ENCODE peak calls at places on chromosomes 4 and X, in ten cellular contexts. One of them, this sample, is unnamed.

GRCh38 chrX:727738-728621 is 97.4 kb downstream of the SHOX start:
- DNase-seq in central memory CD4-positive, alpha-beta T cell: no peak
- DNase-seq in stimulated activated CD4-positive, alpha-beta T cell treated with anti-CD3 and anti-CD28 coated beads, Interleukin-15, amount 100 ng/mL, for 1 hour: no peak
- DNase-seq in A673: no peak
- DNase-seq in PC-3: peak; percentile 36
- DNase-seq in HS-5: no peak
- DNase-seq in T-helper 1 cell: no peak
- DNase-seq in RWPE1: no peak
- DNase-seq in H4: peak; percentile 54
- DNase-seq in CD8-positive, alpha-beta T cell: no peak
- DNase-seq in this sample: no peak

GRCh38 chrX:95318882-95319281 is 1365.8 kb upstream of the DIAPH2 start:
- DNase-seq in central memory CD4-positive, alpha-beta T cell: no peak
- DNase-seq in stimulated activated CD4-positive, alpha-beta T cell treated with anti-CD3 and anti-CD28 coated beads, Interleukin-15, amount 100 ng/mL, for 1 hour: no peak
- DNase-seq in A673: peak; percentile 60
- DNase-seq in PC-3: peak; percentile 14
- DNase-seq in HS-5: no peak
- DNase-seq in T-helper 1 cell: no peak
- DNase-seq in RWPE1: no peak
- DNase-seq in H4: peak; percentile 26
- DNase-seq in CD8-positive, alpha-beta T cell: no peak
- DNase-seq in this sample: no peak

GRCh38 chrX:145751943-145752342 is 65.7 kb upstream of the SLITRK2 start:
- DNase-seq in central memory CD4-positive, alpha-beta T cell: no peak
- DNase-seq in stimulated activated CD4-positive, alpha-beta T cell treated with anti-CD3 and anti-CD28 coated beads, Interleukin-15, amount 100 ng/mL, for 1 hour: no peak
- DNase-seq in A673: no peak
- DNase-seq in PC-3: peak; percentile 49
- DNase-seq in HS-5: no peak
- DNase-seq in T-helper 1 cell: no peak
- DNase-seq in RWPE1: no peak
- DNase-seq in H4: peak; percentile 2
- DNase-seq in CD8-positive, alpha-beta T cell: no peak
- DNase-seq in this sample: no peak

GRCh38 chrX:18617351-18617750 is 54.6 kb downstream of the RS1 start:
- DNase-seq in central memory CD4-positive, alpha-beta T cell: no peak
- DNase-seq in stimulated activated CD4-positive, alpha-beta T cell treated with anti-CD3 and anti-CD28 coated beads, Interleukin-15, amount 100 ng/mL, for 1 hour: no peak
- DNase-seq in A673: peak; percentile 36
- DNase-seq in PC-3: peak; percentile 89
- DNase-seq in HS-5: peak; percentile 54
- DNase-seq in T-helper 1 cell: no peak
- DNase-seq in RWPE1: peak; percentile 63
- DNase-seq in H4: peak; percentile 12
- DNase-seq in CD8-positive, alpha-beta T cell: no peak
- DNase-seq in this sample: peak; percentile 2

GRCh38 chrX:149060921-149061320 is 444.2 kb downstream of the IDS start:
- DNase-seq in central memory CD4-positive, alpha-beta T cell: no peak
- DNase-seq in stimulated activated CD4-positive, alpha-beta T cell treated with anti-CD3 and anti-CD28 coated beads, Interleukin-15, amount 100 ng/mL, for 1 hour: no peak
- DNase-seq in A673: no peak
- DNase-seq in PC-3: no peak
- DNase-seq in HS-5: no peak
- DNase-seq in T-helper 1 cell: no peak
- DNase-seq in RWPE1: no peak
- DNase-seq in H4: no peak
- DNase-seq in CD8-positive, alpha-beta T cell: no peak
- DNase-seq in this sample: no peak

GRCh38 chr4:18075823-18076433 is 54.4 kb upstream of the LCORL start:
- DNase-seq in central memory CD4-positive, alpha-beta T cell: peak; percentile 27
- DNase-seq in stimulated activated CD4-positive, alpha-beta T cell treated with anti-CD3 and anti-CD28 coated beads, Interleukin-15, amount 100 ng/mL, for 1 hour: peak; percentile 2
- DNase-seq in A673: peak; percentile 53
- DNase-seq in PC-3: peak; percentile 47
- DNase-seq in HS-5: no peak
- DNase-seq in T-helper 1 cell: peak; percentile 15
- DNase-seq in RWPE1: no peak
- DNase-seq in H4: peak; percentile 74
- DNase-seq in CD8-positive, alpha-beta T cell: no peak
- DNase-seq in this sample: peak; percentile 26

GRCh38 chr4:604131-604530 is 21.2 kb upstream of the PDE6B start:
- DNase-seq in central memory CD4-positive, alpha-beta T cell: no peak
- DNase-seq in stimulated activated CD4-positive, alpha-beta T cell treated with anti-CD3 and anti-CD28 coated beads, Interleukin-15, amount 100 ng/mL, for 1 hour: no peak
- DNase-seq in A673: no peak
- DNase-seq in PC-3: no peak
- DNase-seq in HS-5: no peak
- DNase-seq in T-helper 1 cell: no peak
- DNase-seq in RWPE1: no peak
- DNase-seq in H4: no peak
- DNase-seq in CD8-positive, alpha-beta T cell: no peak
- DNase-seq in this sample: no peak

GRCh38 chrX:39309018-39309620 is 507.9 kb downstream of the MID1IP1 start:
- DNase-seq in central memory CD4-positive, alpha-beta T cell: peak; percentile 35
- DNase-seq in stimulated activated CD4-positive, alpha-beta T cell treated with anti-CD3 and anti-CD28 coated beads, Interleukin-15, amount 100 ng/mL, for 1 hour: no peak
- DNase-seq in A673: peak; percentile 17
- DNase-seq in PC-3: no peak
- DNase-seq in HS-5: no peak
- DNase-seq in T-helper 1 cell: peak; percentile 16
- DNase-seq in RWPE1: no peak
- DNase-seq in H4: peak; percentile 25
- DNase-seq in CD8-positive, alpha-beta T cell: no peak
- DNase-seq in this sample: peak; percentile 64

GRCh38 chr4:113316879-113317278 is 267.4 kb downstream of the ANK2 start:
- DNase-seq in central memory CD4-positive, alpha-beta T cell: peak; percentile 18
- DNase-seq in stimulated activated CD4-positive, alpha-beta T cell treated with anti-CD3 and anti-CD28 coated beads, Interleukin-15, amount 100 ng/mL, for 1 hour: no peak
- DNase-seq in A673: no peak
- DNase-seq in PC-3: no peak
- DNase-seq in HS-5: no peak
- DNase-seq in T-helper 1 cell: no peak
- DNase-seq in RWPE1: no peak
- DNase-seq in H4: no peak
- DNase-seq in CD8-positive, alpha-beta T cell: no peak
- DNase-seq in this sample: no peak

GRCh38 chr4:10079951-10080873 is 36.4 kb downstream of the WDR1 start:
- DNase-seq in central memory CD4-positive, alpha-beta T cell: no peak
- DNase-seq in stimulated activated CD4-positive, alpha-beta T cell treated with anti-CD3 and anti-CD28 coated beads, Interleukin-15, amount 100 ng/mL, for 1 hour: no peak
- DNase-seq in A673: no peak
- DNase-seq in PC-3: no peak
- DNase-seq in HS-5: no peak
- DNase-seq in T-helper 1 cell: no peak
- DNase-seq in RWPE1: no peak
- DNase-seq in H4: no peak
- DNase-seq in CD8-positive, alpha-beta T cell: no peak
- DNase-seq in this sample: no peak

GRCh38 chr4:159108124-159108523 is 5.2 kb downstream of the RAPGEF2 start:
- DNase-seq in central memory CD4-positive, alpha-beta T cell: no peak
- DNase-seq in stimulated activated CD4-positive, alpha-beta T cell treated with anti-CD3 and anti-CD28 coated beads, Interleukin-15, amount 100 ng/mL, for 1 hour: no peak
- DNase-seq in A673: no peak
- DNase-seq in PC-3: no peak
- DNase-seq in HS-5: no peak
- DNase-seq in T-helper 1 cell: no peak
- DNase-seq in RWPE1: no peak
- DNase-seq in H4: no peak
- DNase-seq in CD8-positive, alpha-beta T cell: no peak
- DNase-seq in this sample: no peak

GRCh38 chr4:42417491-42417890 is 20.2 kb downstream of the SHISA3 start:
- DNase-seq in central memory CD4-positive, alpha-beta T cell: no peak
- DNase-seq in stimulated activated CD4-positive, alpha-beta T cell treated with anti-CD3 and anti-CD28 coated beads, Interleukin-15, amount 100 ng/mL, for 1 hour: no peak
- DNase-seq in A673: no peak
- DNase-seq in PC-3: no peak
- DNase-seq in HS-5: no peak
- DNase-seq in T-helper 1 cell: no peak
- DNase-seq in RWPE1: no peak
- DNase-seq in H4: no peak
- DNase-seq in CD8-positive, alpha-beta T cell: no peak
- DNase-seq in this sample: no peak